ENCODE peak calls at places on chromosomes 12 and 14, in nine cellular contexts. One of them, this sample, is unnamed. For H3K9me3, the result is how much of the 10 kb centered on the place peaks cover.

GRCh38 chr14:99682809-99683618 is 1.1 kb upstream of the CYP46A1 start:
- DNase-seq in left ventricle myocardium inferior: peak
- DNase-seq in CD8-positive, alpha-beta T cell: peak
- DNase-seq in fibroblast of lung: peak
- DNase-seq in lower lobe of right lung: peak
- DNase-seq in A549: peak
- DNase-seq in A673: peak
- DNase-seq in effector memory CD4-positive, alpha-beta T cell: peak
- DNase-seq in ovary: peak
- DNase-seq in this sample: peak

GRCh38 chr14:65299837-65300236 is 112.7 kb upstream of the FUT8 start:
- DNase-seq in lower lobe of right lung: no peak
- DNase-seq in A673: no peak
- DNase-seq in left ventricle myocardium inferior: no peak
- DNase-seq in fibroblast of lung: no peak
- DNase-seq in A549: no peak
- DNase-seq in effector memory CD4-positive, alpha-beta T cell: no peak
- DNase-seq in ovary: no peak
- DNase-seq in CD8-positive, alpha-beta T cell: no peak
- DNase-seq in this sample: no peak

GRCh38 chr14:64196668-64197411 is 97.3 kb downstream of the ESR2 start:
- DNase-seq in left ventricle myocardium inferior: peak
- DNase-seq in lower lobe of right lung: peak
- DNase-seq in ovary: peak
- DNase-seq in A673: no peak
- DNase-seq in CD8-positive, alpha-beta T cell: no peak
- DNase-seq in A549: no peak
- DNase-seq in effector memory CD4-positive, alpha-beta T cell: no peak
- DNase-seq in fibroblast of lung: peak
- DNase-seq in this sample: no peak

GRCh38 chr14:51285102-51285501 is 45.1 kb downstream of the TMX1 start:
- DNase-seq in left ventricle myocardium inferior: no peak
- DNase-seq in lower lobe of right lung: no peak
- DNase-seq in effector memory CD4-positive, alpha-beta T cell: no peak
- DNase-seq in fibroblast of lung: no peak
- DNase-seq in A673: no peak
- DNase-seq in A549: no peak
- DNase-seq in CD8-positive, alpha-beta T cell: no peak
- DNase-seq in ovary: no peak
- DNase-seq in this sample: no peak

GRCh38 chr12:53974084-53975018 is at the start of gene HOTAIR:
- DNase-seq in CD8-positive, alpha-beta T cell: no peak
- DNase-seq in A549: peak
- DNase-seq in fibroblast of lung: no peak
- DNase-seq in effector memory CD4-positive, alpha-beta T cell: no peak
- DNase-seq in left ventricle myocardium inferior: no peak
- DNase-seq in A673: peak
- DNase-seq in ovary: no peak
- DNase-seq in lower lobe of right lung: no peak
- DNase-seq in this sample: peak

GRCh38 chr12:10252201-10252600 is 39.5 kb downstream of the GABARAPL1 start:
- DNase-seq in A673: no peak
- DNase-seq in ovary: no peak
- DNase-seq in effector memory CD4-positive, alpha-beta T cell: no peak
- DNase-seq in lower lobe of right lung: no peak
- DNase-seq in A549: no peak
- DNase-seq in CD8-positive, alpha-beta T cell: no peak
- DNase-seq in fibroblast of lung: no peak
- DNase-seq in left ventricle myocardium inferior: no peak
- DNase-seq in this sample: no peak

GRCh38 chr14:97978336-97978735 is 1181.2 kb downstream of the VRK1 start:
- DNase-seq in CD8-positive, alpha-beta T cell: peak
- DNase-seq in A549: peak
- DNase-seq in lower lobe of right lung: peak
- DNase-seq in left ventricle myocardium inferior: peak
- DNase-seq in fibroblast of lung: peak
- DNase-seq in effector memory CD4-positive, alpha-beta T cell: peak
- DNase-seq in A673: peak
- DNase-seq in ovary: peak
- DNase-seq in this sample: peak

GRCh38 chr12:109655578-109655977 is 58.0 kb upstream of the FAM222A start:
- DNase-seq in A673: no peak
- DNase-seq in CD8-positive, alpha-beta T cell: no peak
- DNase-seq in fibroblast of lung: no peak
- DNase-seq in A549: no peak
- DNase-seq in effector memory CD4-positive, alpha-beta T cell: no peak
- DNase-seq in lower lobe of right lung: no peak
- DNase-seq in left ventricle myocardium inferior: no peak
- DNase-seq in ovary: no peak
- DNase-seq in this sample: no peak

GRCh38 chr14:90645842-90646443 is 170.3 kb downstream of the TTC7B start:
- DNase-seq in fibroblast of lung: no peak
- DNase-seq in left ventricle myocardium inferior: no peak
- DNase-seq in CD8-positive, alpha-beta T cell: no peak
- DNase-seq in A549: peak
- DNase-seq in ovary: no peak
- DNase-seq in effector memory CD4-positive, alpha-beta T cell: no peak
- DNase-seq in lower lobe of right lung: no peak
- DNase-seq in A673: no peak
- DNase-seq in this sample: peak

GRCh38 chr14:87233266-87233665 is 759.7 kb downstream of the GALC start:
- DNase-seq in CD8-positive, alpha-beta T cell: no peak
- DNase-seq in A673: no peak
- DNase-seq in ovary: no peak
- DNase-seq in lower lobe of right lung: no peak
- DNase-seq in effector memory CD4-positive, alpha-beta T cell: no peak
- DNase-seq in A549: no peak
- DNase-seq in left ventricle myocardium inferior: no peak
- DNase-seq in fibroblast of lung: no peak
- DNase-seq in this sample: no peak

GRCh38 chr14:87230726-87231125 is 762.3 kb downstream of the GALC start:
- DNase-seq in A673: no peak
- DNase-seq in CD8-positive, alpha-beta T cell: no peak
- DNase-seq in A549: no peak
- DNase-seq in lower lobe of right lung: no peak
- DNase-seq in left ventricle myocardium inferior: no peak
- DNase-seq in ovary: no peak
- DNase-seq in effector memory CD4-positive, alpha-beta T cell: no peak
- DNase-seq in fibroblast of lung: no peak
- DNase-seq in this sample: no peak

GRCh38 chr14:87233806-87234384 is 759.1 kb downstream of the GALC start:
- DNase-seq in lower lobe of right lung: no peak
- DNase-seq in ovary: no peak
- DNase-seq in fibroblast of lung: no peak
- DNase-seq in CD8-positive, alpha-beta T cell: no peak
- DNase-seq in effector memory CD4-positive, alpha-beta T cell: no peak
- DNase-seq in A673: no peak
- DNase-seq in left ventricle myocardium inferior: no peak
- DNase-seq in A549: no peak
- DNase-seq in this sample: no peak

GRCh38 chr14:87229131-87229530 is 763.9 kb downstream of the GALC start:
- DNase-seq in fibroblast of lung: no peak
- DNase-seq in A673: peak
- DNase-seq in CD8-positive, alpha-beta T cell: no peak
- DNase-seq in lower lobe of right lung: no peak
- DNase-seq in left ventricle myocardium inferior: no peak
- DNase-seq in effector memory CD4-positive, alpha-beta T cell: no peak
- DNase-seq in A549: no peak
- DNase-seq in ovary: no peak
- DNase-seq in this sample: no peak

DNA sequence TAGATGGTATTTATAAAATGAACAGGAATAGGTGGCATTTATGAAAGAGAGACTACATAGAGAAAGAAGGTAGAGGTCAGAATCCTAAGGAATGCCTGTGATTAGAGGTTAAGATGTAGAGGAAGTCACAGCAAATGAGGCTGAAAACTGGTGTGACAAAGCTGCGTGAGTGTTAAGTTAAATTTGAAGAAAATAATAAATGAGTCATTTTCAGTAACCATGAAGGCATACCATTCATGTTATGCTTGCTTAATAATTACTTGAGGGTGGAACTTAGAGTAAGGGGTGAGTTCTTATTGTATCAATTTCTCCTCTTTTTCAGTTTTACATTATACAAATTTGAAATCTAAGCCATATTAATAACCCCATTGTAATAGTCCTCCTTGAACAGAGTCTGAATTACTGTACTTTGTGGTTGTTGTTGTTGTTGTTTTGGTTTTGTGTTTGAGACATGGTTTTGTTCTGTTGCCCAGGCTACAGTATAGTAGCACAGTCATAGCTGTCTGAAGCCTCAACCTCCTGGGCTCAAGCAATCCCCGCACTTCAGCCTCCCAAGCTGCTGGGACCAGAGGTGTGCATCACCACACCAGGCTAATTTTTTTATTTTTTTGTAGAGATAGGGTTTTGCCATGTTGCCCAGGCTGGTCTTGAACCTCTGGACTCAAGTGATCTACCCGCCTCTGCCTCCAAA is 761.5 kb downstream of the GALC start:
- DNase-seq in ovary: no peak
- DNase-seq in A673: peak
- DNase-seq in left ventricle myocardium inferior: no peak
- DNase-seq in A549: no peak
- DNase-seq in effector memory CD4-positive, alpha-beta T cell: no peak
- DNase-seq in fibroblast of lung: no peak
- DNase-seq in lower lobe of right lung: no peak
- DNase-seq in CD8-positive, alpha-beta T cell: no peak
- DNase-seq in this sample: no peak
- H3K9me3 ChIP-seq in ovary: under half
- H3K9me3 ChIP-seq in A673: under half
- H3K9me3 ChIP-seq in left ventricle myocardium inferior: under half
- H3K9me3 ChIP-seq in A549: under half
- H3K9me3 ChIP-seq in effector memory CD4-positive, alpha-beta T cell: under half
- H3K9me3 ChIP-seq in fibroblast of lung: under half
- H3K9me3 ChIP-seq in lower lobe of right lung: under half
- H3K9me3 ChIP-seq in CD8-positive, alpha-beta T cell: under half
- H3K9me3 ChIP-seq in this sample: under half

GRCh38 chr14:45793081-45793480 is 540.1 kb upstream of the MIS18BP1 start:
- DNase-seq in left ventricle myocardium inferior: no peak
- DNase-seq in ovary: no peak
- DNase-seq in fibroblast of lung: no peak
- DNase-seq in A549: no peak
- DNase-seq in effector memory CD4-positive, alpha-beta T cell: no peak
- DNase-seq in A673: no peak
- DNase-seq in CD8-positive, alpha-beta T cell: no peak
- DNase-seq in lower lobe of right lung: no peak
- DNase-seq in this sample: no peak
- H3K9me3 ChIP-seq in left ventricle myocardium inferior: under half
- H3K9me3 ChIP-seq in ovary: under half
- H3K9me3 ChIP-seq in fibroblast of lung: under half
- H3K9me3 ChIP-seq in A549: under half
- H3K9me3 ChIP-seq in effector memory CD4-positive, alpha-beta T cell: under half
- H3K9me3 ChIP-seq in A673: under half
- H3K9me3 ChIP-seq in CD8-positive, alpha-beta T cell: under half
- H3K9me3 ChIP-seq in lower lobe of right lung: under half
- H3K9me3 ChIP-seq in this sample: under half

DNA sequence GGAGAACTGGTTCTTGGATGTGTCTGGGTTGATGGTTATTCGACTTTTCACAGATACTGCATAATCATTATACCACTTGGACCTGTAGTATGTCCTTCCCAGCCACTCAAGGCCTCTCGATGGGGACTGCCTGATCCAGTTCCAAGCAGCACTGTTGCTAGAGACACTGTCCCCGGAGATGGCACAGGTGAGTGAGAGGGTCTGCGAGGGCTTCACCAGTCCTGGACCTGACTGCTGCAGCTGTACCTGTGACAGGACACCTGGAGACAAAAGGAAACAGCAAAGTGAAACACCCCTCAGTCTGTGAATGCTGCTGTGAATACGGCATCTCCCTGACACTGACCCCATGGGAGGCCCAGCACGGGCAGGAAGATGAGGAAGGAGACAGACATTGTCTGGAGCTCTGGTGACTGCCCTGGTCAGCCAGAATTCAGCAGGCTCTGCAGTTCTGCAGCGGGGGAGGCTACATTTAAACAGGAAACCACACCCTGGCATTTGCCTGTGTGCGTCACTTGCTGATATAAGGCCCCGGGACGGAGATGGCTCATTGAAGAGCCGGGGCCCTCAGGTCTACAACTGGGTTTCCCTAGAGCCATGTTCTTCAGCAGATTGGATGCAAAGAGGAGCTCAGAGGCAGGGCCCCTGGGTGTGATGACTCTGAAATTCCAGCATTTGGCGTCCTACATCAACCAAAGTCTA is 413.6 kb downstream of the TMEM121 start:
- DNase-seq in left ventricle myocardium inferior: no peak
- DNase-seq in fibroblast of lung: no peak
- DNase-seq in A549: no peak
- DNase-seq in CD8-positive, alpha-beta T cell: no peak
- DNase-seq in A673: no peak
- DNase-seq in ovary: no peak
- DNase-seq in effector memory CD4-positive, alpha-beta T cell: no peak
- DNase-seq in lower lobe of right lung: no peak
- DNase-seq in this sample: no peak
- H3K9me3 ChIP-seq in left ventricle myocardium inferior: half or more
- H3K9me3 ChIP-seq in fibroblast of lung: under half
- H3K9me3 ChIP-seq in A549: under half
- H3K9me3 ChIP-seq in CD8-positive, alpha-beta T cell: under half
- H3K9me3 ChIP-seq in A673: under half
- H3K9me3 ChIP-seq in ovary: under half
- H3K9me3 ChIP-seq in effector memory CD4-positive, alpha-beta T cell: under half
- H3K9me3 ChIP-seq in lower lobe of right lung: under half
- H3K9me3 ChIP-seq in this sample: under half

GRCh38 chr14:104237651-104238423 is 99.5 kb downstream of the KIF26A start:
- DNase-seq in A549: no peak
- DNase-seq in effector memory CD4-positive, alpha-beta T cell: no peak
- DNase-seq in CD8-positive, alpha-beta T cell: no peak
- DNase-seq in left ventricle myocardium inferior: no peak
- DNase-seq in A673: no peak
- DNase-seq in lower lobe of right lung: no peak
- DNase-seq in fibroblast of lung: no peak
- DNase-seq in ovary: no peak
- DNase-seq in this sample: no peak

GRCh38 chr14:104239185-104239775 is 100.9 kb downstream of the KIF26A start:
- DNase-seq in ovary: peak
- DNase-seq in A673: no peak
- DNase-seq in lower lobe of right lung: peak
- DNase-seq in A549: no peak
- DNase-seq in effector memory CD4-positive, alpha-beta T cell: no peak
- DNase-seq in CD8-positive, alpha-beta T cell: no peak
- DNase-seq in left ventricle myocardium inferior: no peak
- DNase-seq in fibroblast of lung: no peak
- DNase-seq in this sample: no peak

GRCh38 chr14:104240426-104241157 is 102.2 kb downstream of the KIF26A start:
- DNase-seq in A549: no peak
- DNase-seq in effector memory CD4-positive, alpha-beta T cell: no peak
- DNase-seq in fibroblast of lung: no peak
- DNase-seq in ovary: peak
- DNase-seq in A673: no peak
- DNase-seq in left ventricle myocardium inferior: no peak
- DNase-seq in lower lobe of right lung: peak
- DNase-seq in CD8-positive, alpha-beta T cell: no peak
- DNase-seq in this sample: no peak

GRCh38 chr14:104238424-104239184 is 100.2 kb downstream of the KIF26A start:
- DNase-seq in lower lobe of right lung: peak
- DNase-seq in ovary: no peak
- DNase-seq in CD8-positive, alpha-beta T cell: no peak
- DNase-seq in A549: no peak
- DNase-seq in left ventricle myocardium inferior: no peak
- DNase-seq in effector memory CD4-positive, alpha-beta T cell: no peak
- DNase-seq in fibroblast of lung: no peak
- DNase-seq in A673: no peak
- DNase-seq in this sample: no peak

GRCh38 chr14:104239866-104240301 is 101.5 kb downstream of the KIF26A start:
- DNase-seq in fibroblast of lung: no peak
- DNase-seq in CD8-positive, alpha-beta T cell: no peak
- DNase-seq in A673: no peak
- DNase-seq in lower lobe of right lung: peak
- DNase-seq in effector memory CD4-positive, alpha-beta T cell: no peak
- DNase-seq in left ventricle myocardium inferior: no peak
- DNase-seq in A549: no peak
- DNase-seq in ovary: peak
- DNase-seq in this sample: no peak
- H3K9me3 ChIP-seq in fibroblast of lung: under half
- H3K9me3 ChIP-seq in CD8-positive, alpha-beta T cell: under half
- H3K9me3 ChIP-seq in A673: under half
- H3K9me3 ChIP-seq in lower lobe of right lung: under half
- H3K9me3 ChIP-seq in effector memory CD4-positive, alpha-beta T cell: under half
- H3K9me3 ChIP-seq in left ventricle myocardium inferior: under half
- H3K9me3 ChIP-seq in A549: under half
- H3K9me3 ChIP-seq in ovary: under half
- H3K9me3 ChIP-seq in this sample: under half